ENCODE peak calls at places on chromosomes 3 and 15, in nine cellular contexts. H, V, Y, T, G, J, L, X and C are unnamed samples.

GRCh38 chr15:38508647-38509046 is 54.7 kb downstream of the FAM98B start:
- DNase-seq in X (no peak), H (no peak), V (no peak), T (no peak), G (no peak), J (no peak), Y (no peak), L (no peak), C (peak; percentile 33)

GRCh38 chr3:160564205-160564922 is 1.0 kb downstream of the KPNA4 start:
- DNase-seq in Y (no peak), V (no peak), G (no peak), J (peak; percentile 8), H (no peak), L (peak; percentile 25), T (no peak), X (no peak), C (peak; percentile 10)

GRCh38 chr15:73048624-73049295 is 3.5 kb upstream of the NEO1 start:
- DNase-seq in L (no peak), J (no peak), T (no peak), Y (no peak), V (no peak), H (no peak), X (no peak), G (no peak), C (no peak)

GRCh38 chr3:67015702-67016500 is 17.8 kb downstream of the KBTBD8 start:
- DNase-seq in V (no peak), J (no peak), T (no peak), X (peak; percentile 23), L (no peak), H (no peak), Y (no peak), G (no peak), C (no peak)

GRCh38 chr3:48406443-48407431 is 23.1 kb downstream of the PLXNB1 start:
- DNase-seq in L (no peak), J (no peak), X (no peak), Y (no peak), H (no peak), V (no peak), G (no peak), T (no peak), C (no peak)

GRCh38 chr3:44509985-44510360 is 32.5 kb upstream of the ZNF445 start:
- DNase-seq in T (no peak), H (no peak), J (no peak), L (no peak), V (no peak), G (no peak), X (peak; percentile 20), Y (no peak), C (no peak)

GRCh38 chr3:186095584-186096061 is 13.3 kb downstream of the ETV5 start:
- DNase-seq in T (no peak), G (no peak), Y (no peak), H (no peak), J (no peak), L (no peak), X (no peak), V (peak; percentile 58), C (no peak)

GRCh38 chr15:36428102-36428845 is 151.2 kb upstream of the CDIN1 start:
- DNase-seq in J (no peak), Y (peak; percentile 100), G (no peak), X (peak; percentile 98), V (no peak), L (no peak), T (peak; percentile 66), H (peak; percentile 99), C (no peak)

GRCh38 chr3:17176757-17177156 is 292.0 kb downstream of the PLCL2 start:
- DNase-seq in H (no peak), J (no peak), Y (no peak), X (no peak), G (no peak), V (no peak), L (no peak), T (no peak), C (no peak)
- TF ChIP-seq CTCF in H (no peak), J (no peak), Y (peak; percentile 21), X (no peak), G (no peak), V (no peak), L (no peak), T (no peak), C (no peak)

GRCh38 chr15:64315136-64315661 is 40.8 kb downstream of the CSNK1G1 start:
- DNase-seq in X (no peak), L (no peak), H (no peak), G (no peak), V (no peak), T (no peak), J (no peak), Y (no peak), C (no peak)

GRCh38 chr15:64305261-64305660 is 50.7 kb downstream of the CSNK1G1 start:
- DNase-seq in H (no peak), X (peak; percentile 18), G (no peak), T (no peak), L (no peak), J (no peak), V (no peak), Y (no peak), C (no peak)

GRCh38 chr15:64314456-64314855 is 41.5 kb downstream of the CSNK1G1 start:
- DNase-seq in T (no peak), X (no peak), G (no peak), Y (no peak), L (no peak), J (no peak), V (no peak), H (no peak), C (no peak)

GRCh38 chr15:64311566-64311965 is 44.4 kb downstream of the CSNK1G1 start:
- DNase-seq in V (no peak), H (no peak), G (no peak), X (no peak), T (no peak), L (no peak), Y (no peak), J (no peak), C (no peak)

GRCh38 chr15:64310036-64310435 is 45.9 kb downstream of the CSNK1G1 start:
- DNase-seq in Y (no peak), G (no peak), L (no peak), T (no peak), V (no peak), J (no peak), X (no peak), H (no peak), C (no peak)
- TF ChIP-seq CTCF in Y (no peak), G (no peak), L (no peak), T (no peak), V (no peak), J (no peak), X (no peak), H (no peak), C (no peak)

DNA sequence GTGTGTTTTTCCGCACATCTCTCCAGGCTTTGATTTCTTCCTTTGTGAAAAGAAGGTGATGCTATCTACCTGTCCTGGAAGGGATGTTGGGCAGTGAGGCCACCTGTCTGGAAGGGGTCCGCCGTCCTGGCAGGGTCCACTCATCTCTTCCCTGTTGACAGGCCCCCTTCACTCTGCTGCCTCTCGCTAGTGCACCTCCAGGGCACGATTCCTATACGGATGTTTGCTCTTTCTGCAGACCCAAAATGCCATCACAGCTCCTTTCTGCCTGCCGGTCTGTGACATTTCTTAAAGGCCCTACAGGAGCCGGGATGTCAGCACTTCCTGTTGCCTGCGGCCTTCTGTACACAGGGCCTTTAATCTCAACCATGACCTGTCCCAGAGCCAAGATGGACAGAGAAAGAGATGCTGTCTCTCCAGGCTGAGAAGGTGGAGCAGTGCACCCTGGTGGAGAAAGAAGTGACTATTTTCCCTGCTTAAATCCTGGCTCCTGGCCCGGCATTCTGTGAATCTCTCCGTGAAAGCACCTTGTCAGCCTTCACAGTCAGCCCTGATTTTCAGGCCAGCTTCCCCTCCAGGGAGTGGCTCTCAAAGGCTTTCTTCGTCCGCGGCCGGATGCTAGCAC is 7.4 kb downstream of the FAM3D start:
- DNase-seq in J (no peak), G (no peak), X (peak; percentile 73), T (peak; percentile 10), V (no peak), Y (peak; percentile 23), L (peak; percentile 54), H (no peak), C (no peak)
- TF ChIP-seq CTCF in J (peak; percentile 46), G (no peak), X (peak; percentile 61), T (peak; percentile 48), V (no peak), Y (peak; percentile 75), L (peak; percentile 32), H (peak; percentile 50), C (no peak)

GRCh38 chr3:133896002-133896761 is 500 bp upstream of the RAB6B start:
- DNase-seq in J (no peak), L (no peak), H (no peak), Y (no peak), V (no peak), T (no peak), G (no peak), X (peak; percentile 7), C (peak; percentile 16)

GRCh38 chr3:133897547-133897946 is 1.9 kb upstream of the RAB6B start:
- DNase-seq in G (no peak), J (no peak), H (no peak), T (no peak), V (no peak), Y (no peak), X (no peak), L (no peak), C (no peak)

GRCh38 chr3:133905376-133905775 is 9.7 kb upstream of the RAB6B start:
- DNase-seq in G (no peak), Y (no peak), V (no peak), H (no peak), T (no peak), X (no peak), J (no peak), L (no peak), C (no peak)

GRCh38 chr3:133899309-133899708 is 3.6 kb upstream of the RAB6B start:
- DNase-seq in L (no peak), J (no peak), Y (no peak), H (no peak), X (no peak), T (no peak), G (no peak), V (no peak), C (no peak)

GRCh38 chr3:133901083-133901482 is 5.4 kb upstream of the RAB6B start:
- DNase-seq in J (no peak), Y (no peak), H (no peak), L (no peak), G (no peak), X (no peak), T (no peak), V (no peak), C (no peak)
- TF ChIP-seq CTCF in J (no peak), Y (peak; percentile 39), H (no peak), L (no peak), G (no peak), X (peak; percentile 10), T (no peak), V (peak; percentile 21), C (no peak)